ENCODE peak calls at places on chromosomes 1 and 21, in eight cellular contexts. H is HuH-7, M is neural crest cell, S is astrocyte of the spinal cord, Z is HFFc6, W is MCF 10A, A is aorta, K is retina. Y is an unnamed sample.

GRCh38 chr21:36460866-36461265 is 19.1 kb downstream of the CLDN14 start:
- DNase-seq in H (no peak), A (no peak), Z (no peak), S (no peak), M (no peak), K (no peak), W (no peak), Y (no peak)

GRCh38 chr1:152901631-152902030 is 6.7 kb upstream of the IVL start:
- DNase-seq in A (no peak), W (no peak), Z (no peak), S (no peak), K (no peak), H (no peak), M (no peak), Y (no peak)

GRCh38 chr1:47434051-47434842 is 3.6 kb upstream of the FOXD2 start:
- DNase-seq in M (no peak), A (peak), W (no peak), H (no peak), K (peak), Z (no peak), S (peak), Y (no peak)

GRCh38 chr21:38965910-38966504 is 160.3 kb downstream of the ETS2 start:
- DNase-seq in H (peak), K (peak), M (peak), A (no peak), Z (peak), W (peak), S (no peak), Y (no peak)

GRCh38 chr1:52288286-52288685 is 77.7 kb downstream of the CC2D1B start:
- DNase-seq in M (no peak), S (peak), A (no peak), Z (peak), K (no peak), H (no peak), W (no peak), Y (no peak)

GRCh38 chr21:16573581-16573980 is 843.8 kb downstream of the USP25 start:
- DNase-seq in Z (peak), A (no peak), M (no peak), W (no peak), H (no peak), K (no peak), S (peak), Y (no peak)

GRCh38 chr1:24992761-24993211 is 62.7 kb upstream of the RUNX3 start:
- DNase-seq in M (no peak), A (no peak), Z (no peak), K (no peak), H (no peak), S (no peak), W (no peak), Y (no peak)

GRCh38 chr1:6098303-6099215 is 52.9 kb downstream of the KCNAB2 start:
- DNase-seq in M (no peak), H (no peak), A (peak), W (no peak), S (peak), K (no peak), Z (peak), Y (peak)

GRCh38 chr1:229094476-229095311 is 176.2 kb upstream of the RAB4A start:
- DNase-seq in A (no peak), M (no peak), H (no peak), W (no peak), Z (no peak), K (no peak), S (no peak), Y (no peak)

GRCh38 chr1:66278260-66279046 is 255.5 kb upstream of the SGIP1 start:
- DNase-seq in K (no peak), H (no peak), W (no peak), M (no peak), Z (no peak), S (no peak), A (no peak), Y (no peak)

GRCh38 chr1:27388337-27389005 is 4.0 kb upstream of the GPR3 start:
- DNase-seq in S (no peak), W (peak), Z (peak), M (peak), K (peak), A (no peak), H (peak), Y (no peak)

GRCh38 chr1:64421377-64421776 is 48.6 kb upstream of the CACHD1 start:
- DNase-seq in S (no peak), K (no peak), W (peak), M (no peak), Z (no peak), H (no peak), A (no peak), Y (no peak)

GRCh38 chr1:13513063-13513884 is 529 bp downstream of the LRRC38 start:
- DNase-seq in M (no peak), Z (no peak), W (no peak), A (no peak), H (no peak), K (peak), S (no peak), Y (no peak)

GRCh38 chr1:41678141-41678878 is 193.8 kb upstream of the EDN2 start:
- DNase-seq in Z (no peak), K (peak), A (no peak), S (peak), W (no peak), H (no peak), M (no peak), Y (no peak)

GRCh38 chr1:64246294-64246917 is 43.0 kb downstream of the UBE2U start:
- DNase-seq in K (peak), H (no peak), S (peak), Z (peak), A (no peak), W (peak), M (no peak), Y (no peak)

GRCh38 chr1:210558302-210558701 is 229.6 kb downstream of the HHAT start:
- DNase-seq in A (no peak), Z (no peak), K (no peak), W (peak), S (peak), M (no peak), H (no peak), Y (no peak)

GRCh38 chr1:53541761-53542550 is 82.8 kb downstream of the DMRTB1 start:
- DNase-seq in K (no peak), Z (peak), A (peak), H (peak), W (peak), M (no peak), S (peak), Y (peak)

GRCh38 chr1:44390277-44390676 is 14.8 kb upstream of the RNF220 start:
- DNase-seq in S (peak), H (no peak), Z (peak), W (peak), K (no peak), M (no peak), A (no peak), Y (no peak)

GRCh38 chr21:44785620-44786344 is 15.8 kb downstream of the UBE2G2 start:
- DNase-seq in W (no peak), A (no peak), M (no peak), H (no peak), Z (no peak), S (peak), K (no peak), Y (no peak)

GRCh38 chr1:47870946-47871750 is 126.0 kb downstream of the TRABD2B start:
- DNase-seq in M (no peak), A (no peak), W (no peak), S (no peak), K (no peak), Z (no peak), H (no peak), Y (no peak)

GRCh38 chr1:31421404-31422040 is 8.5 kb downstream of the SERINC2 start:
- DNase-seq in K (peak), W (no peak), M (peak), A (no peak), H (peak), S (peak), Z (peak), Y (no peak)

GRCh38 chr1:11800756-11801433 is 4.9 kb downstream of the MTHFR start:
- DNase-seq in K (no peak), S (no peak), A (no peak), Z (no peak), M (no peak), H (no peak), W (no peak), Y (no peak)

GRCh38 chr21:17139696-17140095 is 373.1 kb upstream of the CXADR start:
- DNase-seq in H (no peak), W (peak), Z (no peak), K (no peak), A (no peak), M (no peak), S (no peak), Y (no peak)

GRCh38 chr1:182680408-182680807 is 4.0 kb downstream of the RGS8 start:
- DNase-seq in M (no peak), S (no peak), Z (no peak), H (no peak), A (no peak), W (no peak), K (no peak), Y (no peak)

GRCh38 chr1:147225193-147225730 is at the start of gene FMO5:
- DNase-seq in H (peak), Z (no peak), K (peak), S (peak), A (peak), W (peak), M (peak), Y (no peak)

GRCh38 chr1:226429051-226429461 is 21.2 kb upstream of the PARP1 start:
- DNase-seq in M (no peak), K (peak), H (no peak), A (no peak), W (no peak), S (no peak), Z (no peak), Y (no peak)

GRCh38 chr1:216388558-216388957 is 34.7 kb downstream of the USH2A start:
- DNase-seq in H (no peak), M (no peak), A (no peak), W (no peak), S (no peak), Z (no peak), K (peak), Y (no peak)

GRCh38 chr1:222910699-222911098 is 95.9 kb downstream of the DISP1 start:
- DNase-seq in A (no peak), S (no peak), H (no peak), K (no peak), W (peak), M (no peak), Z (peak), Y (no peak)

GRCh38 chr21:34670220-34670961 is 1.6 kb downstream of the CLIC6 start:
- DNase-seq in M (no peak), S (no peak), A (no peak), H (peak), W (no peak), K (peak), Z (no peak), Y (no peak)

GRCh38 chr1:175420491-175420827 is 227.9 kb upstream of the KIAA0040 start:
- DNase-seq in S (no peak), A (no peak), K (no peak), Z (no peak), H (no peak), W (no peak), M (no peak), Y (no peak)

GRCh38 chr1:234750922-234751595 is 141.1 kb upstream of the IRF2BP2 start:
- DNase-seq in Z (no peak), K (no peak), H (peak), W (no peak), M (no peak), S (no peak), A (no peak), Y (no peak)

GRCh38 chr1:207740224-207740623 is 11.6 kb upstream of the CD46 start:
- DNase-seq in H (no peak), S (no peak), K (no peak), Z (no peak), W (peak), A (no peak), M (no peak), Y (no peak)

GRCh38 chr1:26010800-26011199 is 10.8 kb upstream of the EXTL1 start:
- DNase-seq in H (no peak), W (no peak), A (no peak), S (no peak), K (no peak), Z (no peak), M (no peak), Y (no peak)

GRCh38 chr1:209406111-209406654 is 177.3 kb upstream of the CAMK1G start:
- DNase-seq in Z (no peak), W (peak), H (no peak), K (no peak), M (no peak), S (no peak), A (no peak), Y (no peak)

GRCh38 chr1:234781241-234782056 is 171.5 kb upstream of the IRF2BP2 start:
- DNase-seq in S (no peak), K (no peak), W (no peak), M (no peak), A (no peak), Z (no peak), H (peak), Y (no peak)

GRCh38 chr1:192974701-192975100 is 84.5 kb downstream of the UCHL5 start:
- DNase-seq in S (no peak), K (no peak), H (no peak), W (peak), M (no peak), A (no peak), Z (no peak), Y (no peak)

GRCh38 chr21:31872452-31873274 is at the start of gene HUNK:
- DNase-seq in M (peak), Z (no peak), S (peak), A (no peak), K (peak), W (no peak), H (peak), Y (no peak)

GRCh38 chr1:27298632-27299384 is 23.2 kb upstream of the TMEM222 start:
- DNase-seq in Z (no peak), M (no peak), K (no peak), W (no peak), S (no peak), A (no peak), H (no peak), Y (no peak)

GRCh38 chr1:229671310-229671709 is 45.3 kb downstream of the URB2 start:
- DNase-seq in A (no peak), K (no peak), Z (no peak), M (no peak), H (no peak), S (no peak), W (no peak), Y (no peak)

Y was measured in RWPE2.